ENCODE peak calls at places on chromosome 12, in eight cellular contexts. O is GM12878; E is tibial artery; S is AG04449; K is OCI-LY7; L is effector memory CD4-positive, alpha-beta T cell; J is AG09309; I is neural progenitor cell. U is an unnamed sample.

GRCh38 chr12:115430636-115431035 is 746.7 kb upstream of the TBX3 start:
- DNase-seq in O (no peak), E (no peak), S (no peak), K (no peak), L (no peak), J (no peak), I (no peak), U (no peak)

GRCh38 chr12:6212086-6212485 is 11.9 kb downstream of the CD9 start:
- DNase-seq in O (no peak), E (no peak), S (no peak), K (no peak), L (no peak), J (no peak), I (no peak), U (no peak)

GRCh38 chr12:129212221-129212630 is 358.9 kb downstream of the GLT1D1 start:
- DNase-seq in O (no peak), E (no peak), S (no peak), K (no peak), L (no peak), J (no peak), I (no peak), U (no peak)

GRCh38 chr12:3364661-3365264 is 126.2 kb upstream of the PRMT8 start:
- DNase-seq in O (no peak), E (no peak), S (no peak), K (no peak), L (no peak), J (no peak), I (no peak), U (no peak)

GRCh38 chr12:130195776-130196175 is 33.5 kb downstream of the FZD10 start:
- DNase-seq in O (no peak), E (no peak), S (no peak), K (no peak), L (no peak), J (no peak), I (no peak), U (no peak)

GRCh38 chr12:4151362-4152121 is 122.0 kb upstream of the CCND2 start:
- DNase-seq in O (no peak), E (no peak), S (no peak), K (peak), L (no peak), J (no peak), I (no peak), U (no peak)

GRCh38 chr12:106204312-106204711 is 43.5 kb downstream of the CKAP4 start:
- DNase-seq in O (no peak), E (no peak), S (no peak), K (no peak), L (no peak), J (no peak), I (no peak), U (no peak)

GRCh38 chr12:49296836-49297694 is 2.1 kb downstream of the PRPH start:
- DNase-seq in O (no peak), E (no peak), S (no peak), K (no peak), L (no peak), J (no peak), I (peak), U (no peak)

GRCh38 chr12:64086946-64087345 is 135.2 kb downstream of the KICS2 start:
- DNase-seq in O (no peak), E (no peak), S (no peak), K (no peak), L (no peak), J (no peak), I (no peak), U (no peak)

GRCh38 chr12:94795520-94795919 is 145.2 kb upstream of the TMCC3 start:
- DNase-seq in O (no peak), E (no peak), S (peak), K (no peak), L (no peak), J (peak), I (peak), U (peak)

GRCh38 chr12:89943461-89943860 is 234.8 kb upstream of the ATP2B1 start:
- DNase-seq in O (no peak), E (no peak), S (no peak), K (no peak), L (no peak), J (no peak), I (no peak), U (no peak)

GRCh38 chr12:105935106-105935505 is 203.6 kb downstream of the NUAK1 start:
- DNase-seq in O (no peak), E (no peak), S (no peak), K (no peak), L (no peak), J (no peak), I (no peak), U (no peak)

GRCh38 chr12:71441350-71441748 is 1.8 kb downstream of the LGR5 start:
- DNase-seq in O (no peak), E (no peak), S (no peak), K (no peak), L (no peak), J (no peak), I (no peak), U (no peak)
- H3K4me3 ChIP-seq in O (no peak), E (peak), S (no peak), K (no peak), L (no peak), J (no peak), I (peak), U (no peak)

DNA sequence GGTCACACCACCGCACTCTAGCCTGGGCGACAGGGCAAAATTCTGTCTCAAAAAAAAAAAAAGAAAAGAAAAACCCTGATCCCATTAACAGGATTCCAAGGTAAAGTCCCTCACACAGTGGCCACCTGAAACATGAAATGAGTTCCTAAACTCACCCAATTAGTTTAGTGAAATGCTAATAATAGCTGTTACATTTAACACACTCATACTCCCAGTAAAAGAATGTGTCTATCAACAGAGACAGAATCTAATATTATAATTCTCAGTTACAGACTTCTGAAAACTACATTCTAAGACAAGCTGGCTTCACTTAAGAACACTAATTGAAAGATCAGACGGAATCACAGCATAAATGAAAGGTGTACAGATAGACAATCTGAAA is 44.2 kb downstream of the DUSP16 start:
- DNase-seq in O (no peak), E (no peak), S (no peak), K (no peak), L (no peak), J (no peak), I (no peak), U (no peak)
- H3K4me3 ChIP-seq in O (no peak), E (no peak), S (no peak), K (no peak), L (no peak), J (no peak), I (no peak), U (no peak)

GRCh38 chr12:117098071-117098360 is 1.2 kb downstream of the TESC start:
- DNase-seq in O (no peak), E (no peak), S (no peak), K (no peak), L (no peak), J (no peak), I (no peak), U (no peak)
- H3K4me3 ChIP-seq in O (peak), E (peak), S (no peak), K (peak), L (peak), J (no peak), I (peak), U (no peak)

DNA sequence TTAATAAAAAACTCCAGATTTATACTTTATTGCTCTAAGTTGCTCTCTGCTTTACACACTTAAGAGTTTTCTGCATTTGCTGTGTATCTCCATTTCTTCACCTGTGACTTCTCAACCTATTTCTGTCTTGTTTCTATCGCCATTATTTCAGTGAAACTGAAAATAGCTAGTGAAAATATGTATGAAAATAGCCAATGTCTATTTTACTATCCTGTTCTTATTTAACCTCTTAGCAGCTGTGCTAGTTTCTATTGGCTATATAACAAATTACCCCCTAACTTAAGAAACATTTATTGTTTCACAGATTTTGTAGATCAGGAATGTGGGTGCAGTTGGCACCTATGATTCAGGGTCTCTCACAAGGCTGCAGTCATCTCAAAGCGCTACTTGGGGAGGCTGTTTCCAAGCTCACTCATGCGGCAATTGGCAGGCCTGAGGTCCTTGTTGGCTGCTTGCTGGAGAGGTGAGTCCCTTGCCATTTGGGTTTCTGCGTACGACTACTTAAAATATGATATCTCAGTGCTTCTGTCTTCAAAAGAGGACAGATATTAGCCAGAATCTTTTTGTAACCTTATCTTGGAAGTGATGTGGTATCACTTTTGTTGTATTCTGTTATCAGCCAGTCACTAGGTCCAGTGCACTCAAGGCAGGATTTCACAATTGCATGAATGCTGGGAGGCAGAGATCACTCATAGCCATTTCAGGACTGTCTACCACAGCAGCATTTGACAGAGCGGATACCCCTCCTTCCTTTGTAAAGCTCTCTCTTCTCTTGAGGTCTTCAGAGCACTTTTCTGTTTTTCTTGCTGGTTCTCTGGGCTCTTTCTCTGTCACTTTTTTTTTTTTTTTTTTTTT is 7.2 kb downstream of the ERC1 start:
- DNase-seq in O (no peak), E (no peak), S (no peak), K (peak), L (no peak), J (no peak), I (no peak), U (no peak)
- H3K4me3 ChIP-seq in O (no peak), E (no peak), S (no peak), K (peak), L (no peak), J (no peak), I (no peak), U (no peak)

GRCh38 chr12:110253176-110253575 is 27.9 kb upstream of the ATP2A2 start:
- DNase-seq in O (no peak), E (peak), S (no peak), K (no peak), L (no peak), J (no peak), I (no peak), U (no peak)
- H3K4me3 ChIP-seq in O (no peak), E (no peak), S (no peak), K (no peak), L (no peak), J (no peak), I (no peak), U (no peak)